ENCODE peak calls at places on chromosomes 13 and 19, in seven cellular contexts. I is small intestine; Q is iPS DF 19.7; E is activated T-cell treated with anti-CD3 and anti-CD28 coated beads for 48 hours; D is activated naive CD8-positive, alpha-beta T cell treated with anti-CD3 and anti-CD28 coated beads for 36 hours; Z is endothelial cell; N is AG04450. V is an unnamed sample.
A peak's percentile ranks its signal among the peaks of the same experiment; 100 is the strongest.

GRCh38 chr13:113907637-113908617 is 44.1 kb upstream of the GAS6 start:
- DNase-seq in I (peak; percentile 63), Q (no peak), E (no peak), D (no peak), Z (no peak), N (peak; percentile 94), V (peak; percentile 78)

GRCh38 chr13:37647038-37647650 is 48.6 kb upstream of the POSTN start:
- DNase-seq in I (peak; percentile 1), Q (no peak), E (no peak), D (no peak), Z (no peak), N (no peak), V (no peak)

GRCh38 chr13:111165189-111165588 is 50.1 kb downstream of the ARHGEF7 start:
- DNase-seq in I (no peak), Q (no peak), E (no peak), D (no peak), Z (no peak), N (no peak), V (no peak)

GRCh38 chr13:40211586-40211968 is 454.9 kb downstream of the FOXO1 start:
- DNase-seq in I (no peak), Q (no peak), E (no peak), D (no peak), Z (no peak), N (no peak), V (no peak)

GRCh38 chr13:30334663-30335386 is 27.5 kb upstream of the KATNAL1 start:
- DNase-seq in I (peak; percentile 52), Q (no peak), E (no peak), D (no peak), Z (peak; percentile 55), N (no peak), V (peak; percentile 15)

GRCh38 chr13:111476197-111476596 is 155.8 kb downstream of the TEX29 start:
- DNase-seq in I (no peak), Q (no peak), E (no peak), D (no peak), Z (no peak), N (no peak), V (no peak)

GRCh38 chr13:59398127-59398526 is 765.6 kb downstream of the DIAPH3 start:
- DNase-seq in I (no peak), Q (no peak), E (no peak), D (no peak), Z (no peak), N (no peak), V (no peak)

GRCh38 chr19:43311706-43312105 is 41.8 kb upstream of the CD177 start:
- DNase-seq in I (no peak), Q (no peak), E (no peak), D (no peak), Z (no peak), N (no peak), V (no peak)

GRCh38 chr13:43572601-43573360 is 214.0 kb downstream of the ENOX1 start:
- DNase-seq in I (no peak), Q (no peak), E (no peak), D (no peak), Z (no peak), N (no peak), V (no peak)

GRCh38 chr19:53192771-53193533 is at the start of gene ZNF665:
- DNase-seq in I (peak; percentile 90), Q (peak; percentile 52), E (peak; percentile 73), D (peak; percentile 84), Z (peak; percentile 74), N (peak; percentile 44), V (no peak)

GRCh38 chr13:25365720-25366235 is 6.0 kb upstream of the ATP8A2 start:
- DNase-seq in I (no peak), Q (no peak), E (no peak), D (no peak), Z (no peak), N (no peak), V (no peak)

GRCh38 chr13:112940236-112940635 is 28.8 kb upstream of the MCF2L start:
- DNase-seq in I (no peak), Q (no peak), E (no peak), D (no peak), Z (no peak), N (no peak), V (no peak)

GRCh38 chr13:101018720-101019119 is 344.1 kb upstream of the TMTC4 start:
- DNase-seq in I (no peak), Q (no peak), E (no peak), D (no peak), Z (no peak), N (peak; percentile 4), V (no peak)

GRCh38 chr19:15394426-15394825 is 14.8 kb upstream of the AKAP8 start:
- DNase-seq in I (no peak), Q (no peak), E (no peak), D (no peak), Z (no peak), N (no peak), V (no peak)

GRCh38 chr13:73767747-73768315 is 366.4 kb downstream of the KLF12 start:
- DNase-seq in I (no peak), Q (no peak), E (no peak), D (no peak), Z (peak; percentile 24), N (no peak), V (no peak)

GRCh38 chr19:2529473-2529918 is 53.6 kb downstream of the GADD45B start:
- DNase-seq in I (peak; percentile 88), Q (no peak), E (no peak), D (no peak), Z (no peak), N (no peak), V (no peak)

GRCh38 chr19:40139533-40140287 is 49.0 kb upstream of the ZNF780A start:
- DNase-seq in I (peak; percentile 52), Q (no peak), E (no peak), D (no peak), Z (no peak), N (peak; percentile 15), V (peak; percentile 45)

GRCh38 chr13:81326913-81327312 is 986.0 kb upstream of the SPRY2 start:
- DNase-seq in I (peak; percentile 3), Q (no peak), E (no peak), D (no peak), Z (no peak), N (no peak), V (no peak)

GRCh38 chr19:2507109-2507508 is 31.2 kb downstream of the GADD45B start:
- DNase-seq in I (peak; percentile 59), Q (no peak), E (no peak), D (no peak), Z (no peak), N (no peak), V (no peak)

GRCh38 chr19:13117176-13117771 is 734 bp upstream of the TRMT1 start:
- DNase-seq in I (no peak), Q (no peak), E (no peak), D (no peak), Z (no peak), N (no peak), V (no peak)

GRCh38 chr13:75372517-75372916 is 109.5 kb downstream of the TBC1D4 start:
- DNase-seq in I (peak; percentile 31), Q (no peak), E (no peak), D (no peak), Z (peak; percentile 25), N (no peak), V (peak; percentile 53)

GRCh38 chr13:66341038-66341437 is 889.1 kb downstream of the PCDH9 start:
- DNase-seq in I (no peak), Q (no peak), E (no peak), D (no peak), Z (no peak), N (no peak), V (no peak)

GRCh38 chr19:42143341-42144234 is 11.3 kb upstream of the POU2F2 start:
- DNase-seq in I (no peak), Q (no peak), E (no peak), D (no peak), Z (peak; percentile 80), N (no peak), V (no peak)

GRCh38 chr19:41327076-41327475 is 17.1 kb downstream of the CCDC97 start:
- DNase-seq in I (no peak), Q (no peak), E (no peak), D (no peak), Z (no peak), N (no peak), V (no peak)

GRCh38 chr19:8638078-8638619 is 7.7 kb downstream of the NFILZ start:
- DNase-seq in I (no peak), Q (no peak), E (no peak), D (peak; percentile 6), Z (no peak), N (no peak), V (no peak)

GRCh38 chr19:47230122-47230920 is 678 bp downstream of the BBC3 start:
- DNase-seq in I (no peak), Q (no peak), E (peak; percentile 75), D (peak; percentile 82), Z (peak; percentile 67), N (no peak), V (no peak)

V was measured in NCI-H1694.